ENCODE peak calls at places on chromosomes 5 and 9, in six cellular contexts. E, I, N, T, J and U are unnamed samples.

GRCh38 chr5:65482280-65482726 is 583 bp upstream of the ADAMTS6 start:
- ATAC-seq in E (peak), I (no peak), N (peak), T (peak), J (peak), U (peak)

GRCh38 chr5:114153392-114153791 is 208.5 kb upstream of the KCNN2 start:
- ATAC-seq in E (no peak), I (no peak), N (no peak), T (no peak), J (no peak), U (no peak)

GRCh38 chr9:107306308-107306707 is 23.2 kb downstream of the RAD23B start:
- ATAC-seq in E (no peak), I (no peak), N (no peak), T (no peak), J (no peak), U (no peak)

GRCh38 chr5:96196407-96196806 is 234.8 kb upstream of the ELL2 start:
- ATAC-seq in E (no peak), I (no peak), N (no peak), T (no peak), J (no peak), U (no peak)

GRCh38 chr5:142013734-142014495 is 1.1 kb upstream of the GNPDA1 start:
- ATAC-seq in E (peak), I (no peak), N (no peak), T (no peak), J (peak), U (no peak)

GRCh38 chr9:6034954-6035353 is 19.5 kb upstream of the RANBP6 start:
- ATAC-seq in E (no peak), I (no peak), N (peak), T (peak), J (peak), U (peak)

GRCh38 chr9:86034863-86035734 is 64.3 kb downstream of the GOLM1 start:
- ATAC-seq in E (no peak), I (no peak), N (no peak), T (no peak), J (peak), U (no peak)

GRCh38 chr9:83062011-83062652 is 810 bp downstream of the RASEF start:
- ATAC-seq in E (no peak), I (no peak), N (no peak), T (no peak), J (no peak), U (no peak)

GRCh38 chr5:73747696-73748380 is 121.8 kb downstream of the ARHGEF28 start:
- ATAC-seq in E (no peak), I (no peak), N (no peak), T (no peak), J (no peak), U (no peak)

GRCh38 chr9:130548103-130548502 is 31.3 kb upstream of the FUBP3 start:
- ATAC-seq in E (no peak), I (no peak), N (no peak), T (no peak), J (peak), U (no peak)

GRCh38 chr5:122701640-122702523 is 73.0 kb upstream of the SNX2 start:
- ATAC-seq in E (no peak), I (peak), N (peak), T (peak), J (no peak), U (peak)

GRCh38 chr9:137163101-137163661 is 6.7 kb downstream of the LRRC26 start:
- ATAC-seq in E (no peak), I (no peak), N (no peak), T (no peak), J (peak), U (no peak)

GRCh38 chr9:108582716-108583115 is 273.1 kb downstream of the ACTL7B start:
- ATAC-seq in E (no peak), I (no peak), N (no peak), T (no peak), J (no peak), U (no peak)

GRCh38 chr5:34511063-34511462 is 145.1 kb upstream of the RAI14 start:
- ATAC-seq in E (no peak), I (no peak), N (no peak), T (no peak), J (no peak), U (no peak)

GRCh38 chr9:18393340-18394130 is 80.4 kb upstream of the ADAMTSL1 start:
- ATAC-seq in E (peak), I (no peak), N (no peak), T (no peak), J (no peak), U (no peak)

GRCh38 chr5:81398741-81399140 is 4.8 kb upstream of the ACOT12 start:
- ATAC-seq in E (peak), I (no peak), N (no peak), T (no peak), J (no peak), U (no peak)

GRCh38 chr9:281753-282645 is 67.3 kb downstream of the DOCK8 start:
- ATAC-seq in E (no peak), I (peak), N (peak), T (peak), J (no peak), U (peak)

GRCh38 chr5:135881244-135881643 is 14.4 kb downstream of the IL9 start:
- ATAC-seq in E (no peak), I (no peak), N (no peak), T (no peak), J (no peak), U (no peak)

GRCh38 chr9:88396836-88397577 is 8.8 kb downstream of the SPIN1 start:
- ATAC-seq in E (no peak), I (peak), N (no peak), T (no peak), J (no peak), U (no peak)